ENCODE peak calls at places on chromosomes 7 and 10, in six cellular contexts. D, B, J, I, L and G are unnamed samples.

GRCh38 chr7:128918266-128918665 is 7.8 kb upstream of the KCP start:
- DNase-seq in I (no peak), D (no peak), J (no peak), L (no peak), B (no peak), G (no peak)

GRCh38 chr10:100344386-100344785 is 2.6 kb upstream of the SCD start:
- DNase-seq in B (no peak), D (no peak), J (no peak), I (no peak), L (no peak), G (no peak)

GRCh38 chr10:44981172-44982113 is 2.8 kb upstream of the DEPP1 start:
- DNase-seq in L (peak), D (no peak), I (peak), B (peak), J (no peak), G (no peak)

GRCh38 chr10:116444527-116445142 is 17.0 kb downstream of the PNLIPRP3 start:
- DNase-seq in I (peak), D (peak), B (no peak), L (no peak), J (no peak), G (peak)

GRCh38 chr10:1347525-1347924 is 291.3 kb downstream of the WDR37 start:
- DNase-seq in I (no peak), L (no peak), B (no peak), D (no peak), J (no peak), G (no peak)

GRCh38 chr10:29691564-29692064 is 56.8 kb upstream of the SVIL start:
- DNase-seq in D (no peak), J (no peak), B (no peak), L (peak), I (peak), G (no peak)

GRCh38 chr7:158176561-158177173 is 411.0 kb downstream of the PTPRN2 start:
- DNase-seq in D (no peak), B (no peak), J (no peak), L (no peak), I (no peak), G (no peak)

GRCh38 chr7:37216923-37217322 is 231.7 kb downstream of the ELMO1 start:
- DNase-seq in B (no peak), L (no peak), I (no peak), D (no peak), J (no peak), G (no peak)

GRCh38 chr10:116049644-116050043 is 223.4 kb downstream of the GFRA1 start:
- DNase-seq in D (no peak), B (no peak), J (no peak), L (no peak), I (no peak), G (no peak)

GRCh38 chr7:129777195-129777844 is 165.8 kb downstream of the NRF1 start:
- DNase-seq in J (no peak), D (peak), I (no peak), L (no peak), B (no peak), G (no peak)

GRCh38 chr7:70997275-70997674 is 134.7 kb upstream of the GALNT17 start:
- DNase-seq in J (no peak), L (no peak), I (no peak), B (no peak), D (no peak), G (no peak)

GRCh38 chr7:75966209-75966961 is 28.0 kb downstream of the TMEM120A start:
- DNase-seq in J (no peak), I (no peak), D (no peak), B (peak), L (peak), G (no peak)

GRCh38 chr7:39304683-39305405 is 261.4 kb upstream of the YAE1 start:
- DNase-seq in B (no peak), D (no peak), J (no peak), I (no peak), L (no peak), G (no peak)

DNA sequence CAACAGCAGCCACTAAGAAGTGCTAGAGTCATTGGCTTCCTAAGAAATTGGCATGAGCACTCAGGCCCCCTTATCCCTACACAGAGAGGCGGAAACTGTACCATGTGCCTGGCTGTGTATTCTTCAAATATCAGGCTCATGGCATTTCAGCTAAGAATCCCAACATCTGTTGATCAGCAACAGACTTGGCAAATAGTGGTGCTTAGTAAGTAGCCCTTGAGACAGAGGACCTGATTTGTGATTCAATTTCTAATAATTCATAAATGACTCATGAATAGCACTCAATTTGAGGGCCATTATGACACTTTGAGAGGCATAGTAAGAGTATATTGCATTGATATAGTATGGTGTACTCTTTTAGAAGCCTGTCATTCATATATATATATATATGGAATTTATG is 309.1 kb downstream of the LRMDA start:
- DNase-seq in B (no peak), I (no peak), D (no peak), L (no peak), J (no peak), G (no peak)
- H3K4me3 ChIP-seq in B (no peak), I (no peak), D (no peak), L (no peak), J (no peak), G (no peak)

GRCh38 chr10:86857097-86857825 is 100.2 kb downstream of the MMRN2 start:
- DNase-seq in B (no peak), L (no peak), D (peak), I (peak), J (no peak), G (peak)
- H3K4me3 ChIP-seq in B (no peak), L (no peak), D (no peak), I (no peak), J (no peak), G (no peak)

GRCh38 chr7:520503-521161 is 986 bp upstream of the PDGFA start:
- DNase-seq in J (no peak), L (no peak), D (no peak), I (no peak), B (no peak), G (no peak)

GRCh38 chr7:519974-520458 is 370 bp upstream of the PDGFA start:
- DNase-seq in D (peak), L (peak), J (no peak), I (peak), B (peak), G (no peak)

GRCh38 chr7:522071-522937 is 2.7 kb upstream of the PDGFA start:
- DNase-seq in D (peak), J (no peak), B (no peak), I (peak), L (peak), G (no peak)

GRCh38 chr7:522938-523289 is 3.3 kb upstream of the PDGFA start:
- DNase-seq in D (no peak), I (no peak), L (no peak), J (no peak), B (no peak), G (no peak)

GRCh38 chr7:521221-522070 is 1.8 kb upstream of the PDGFA start:
- DNase-seq in L (peak), J (no peak), I (peak), B (no peak), D (peak), G (no peak)
- H3K4me3 ChIP-seq in L (peak), J (peak), I (peak), B (peak), D (no peak), G (peak)

GRCh38 chr10:67603701-67604100 is 92.3 kb downstream of the CTNNA3 start:
- DNase-seq in L (no peak), I (no peak), J (no peak), D (no peak), B (no peak), G (no peak)

GRCh38 chr10:67603086-67603485 is 92.9 kb downstream of the CTNNA3 start:
- DNase-seq in L (no peak), B (no peak), I (no peak), J (no peak), D (no peak), G (no peak)

GRCh38 chr10:67607472-67607871 is 88.5 kb downstream of the CTNNA3 start:
- DNase-seq in I (peak), J (no peak), B (no peak), D (no peak), L (no peak), G (no peak)

GRCh38 chr10:67608001-67608400 is 88.0 kb downstream of the CTNNA3 start:
- DNase-seq in D (no peak), I (no peak), B (no peak), J (no peak), L (no peak), G (no peak)

DNA sequence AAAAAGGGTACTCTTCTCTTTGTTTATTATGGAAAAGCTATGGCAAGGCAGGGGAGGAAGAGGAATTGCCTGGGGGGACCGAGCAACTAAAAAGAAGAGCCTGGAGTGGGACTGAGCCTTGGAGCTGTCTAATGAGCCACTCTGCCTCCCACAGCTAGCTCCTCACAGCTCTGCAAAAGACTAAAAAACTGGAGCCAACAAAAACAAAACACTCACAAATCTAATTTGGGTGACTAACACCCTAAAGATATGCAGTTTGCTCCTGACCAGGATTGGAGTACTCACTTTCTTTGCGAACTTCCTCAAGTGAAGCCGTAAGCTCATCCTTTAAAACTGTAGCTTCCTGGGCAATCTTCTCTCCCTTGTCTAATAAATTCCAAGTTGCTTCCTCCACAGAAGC is 89.4 kb downstream of the CTNNA3 start:
- DNase-seq in I (peak), D (peak), B (no peak), L (no peak), J (peak), G (peak)
- H3K4me3 ChIP-seq in I (no peak), D (no peak), B (no peak), L (no peak), J (no peak), G (no peak)

GRCh38 chr10:61995093-61995492 is 93.6 kb downstream of the ARID5B start:
- DNase-seq in L (no peak), J (no peak), I (no peak), D (no peak), B (no peak), G (no peak)

GRCh38 chr10:61992683-61993629 is 91.5 kb downstream of the ARID5B start:
- DNase-seq in D (peak), J (peak), B (no peak), L (peak), I (peak), G (no peak)

GRCh38 chr10:61993676-61994401 is 92.3 kb downstream of the ARID5B start:
- DNase-seq in I (peak), D (no peak), L (no peak), B (no peak), J (no peak), G (no peak)

GRCh38 chr10:61992059-61992460 is 90.6 kb downstream of the ARID5B start:
- DNase-seq in J (no peak), I (no peak), B (no peak), D (peak), L (no peak), G (no peak)

DNA sequence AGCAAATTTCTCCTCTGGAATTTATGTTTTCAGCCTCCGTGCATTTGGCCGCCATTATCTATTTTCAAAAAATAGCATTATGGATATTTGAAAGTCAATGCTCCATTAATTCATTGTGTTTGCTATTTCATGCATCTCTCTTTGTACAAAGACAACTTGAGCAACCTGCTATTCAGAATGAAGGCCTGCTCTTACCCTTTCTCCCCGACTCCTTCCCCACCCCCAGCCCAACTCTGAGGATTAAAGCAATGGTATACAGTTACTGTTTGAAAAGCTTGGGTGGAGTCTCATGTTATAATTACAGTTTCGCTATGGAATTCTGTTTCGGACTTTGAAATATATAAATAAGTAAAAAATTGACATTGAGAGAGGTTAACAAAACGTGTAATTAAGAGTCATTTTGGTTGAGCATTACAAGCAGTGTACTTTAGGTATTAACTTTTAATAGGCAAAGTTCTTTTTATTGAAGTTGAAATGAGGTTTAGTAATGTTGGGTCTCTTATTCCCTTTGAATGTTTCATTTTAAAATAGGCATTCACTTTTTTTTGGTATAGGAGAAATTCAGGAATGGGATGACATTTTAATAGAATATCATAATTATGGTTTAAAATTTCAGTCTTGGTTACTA is 93.0 kb downstream of the ARID5B start:
- DNase-seq in I (no peak), J (no peak), D (peak), L (no peak), B (no peak), G (no peak)
- H3K4me3 ChIP-seq in I (no peak), J (no peak), D (peak), L (no peak), B (peak), G (no peak)

DNA sequence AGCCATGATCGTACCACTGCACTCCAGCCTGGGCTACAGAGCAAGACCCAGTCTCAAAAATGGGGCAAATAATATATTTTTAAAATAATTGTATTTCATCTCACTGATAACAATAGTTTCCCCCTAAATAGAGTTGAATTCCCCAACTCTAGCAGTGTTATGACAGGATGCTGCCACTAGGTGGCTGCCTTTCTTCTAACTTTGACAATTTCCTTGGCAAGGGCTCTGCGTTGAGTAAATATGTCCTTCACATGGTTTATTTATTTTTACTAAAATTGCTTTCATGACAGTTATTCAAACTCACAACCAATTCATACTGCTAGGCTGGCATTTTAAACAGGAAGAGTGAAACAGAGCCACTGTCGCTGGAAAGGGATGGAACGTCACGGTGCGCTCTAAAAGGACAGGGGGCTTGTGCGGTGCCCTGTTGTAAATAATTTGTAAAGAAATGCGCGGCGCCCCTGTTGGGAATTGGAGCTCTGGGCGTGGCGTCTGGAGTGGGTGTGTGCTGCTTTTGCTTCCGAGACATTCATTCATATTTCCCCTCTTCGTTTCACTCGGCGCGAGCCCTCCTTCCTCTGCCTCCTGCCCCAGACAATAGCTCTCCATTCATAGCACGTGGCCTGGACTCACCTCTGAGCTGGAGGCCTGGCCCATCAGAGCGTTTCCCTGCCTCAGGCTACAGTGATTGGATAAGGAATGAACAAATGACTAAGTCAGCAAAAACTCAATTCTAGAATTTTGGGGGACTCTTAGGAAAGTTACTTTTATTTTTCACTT is 20.5 kb upstream of the PITRM1 start:
- DNase-seq in I (peak), B (no peak), L (peak), D (peak), J (no peak), G (no peak)
- H3K4me3 ChIP-seq in I (peak), B (peak), L (peak), D (peak), J (peak), G (no peak)

DNA sequence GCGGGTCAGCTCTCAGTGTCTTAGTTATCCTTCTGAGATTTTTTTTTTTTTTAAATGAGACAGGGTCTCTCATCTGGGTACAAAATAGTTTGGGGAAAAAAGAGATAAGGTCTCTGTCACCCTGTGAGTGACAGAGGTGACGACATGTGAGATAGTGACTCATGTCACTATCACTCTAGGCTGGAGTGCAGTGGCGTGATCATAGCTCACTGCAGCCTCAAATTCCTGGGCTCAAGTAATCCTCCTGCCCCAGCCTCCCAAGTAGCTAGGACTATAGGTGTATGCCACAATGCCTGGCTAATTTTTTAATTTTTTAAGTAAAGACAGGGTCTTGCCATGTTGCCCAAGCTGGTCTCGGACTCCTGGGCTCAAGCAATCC is 10.4 kb downstream of the BLVRA start:
- DNase-seq in D (no peak), B (no peak), J (no peak), I (no peak), L (no peak), G (no peak)
- H3K4me3 ChIP-seq in D (no peak), B (no peak), J (no peak), I (no peak), L (no peak), G (no peak)